ENCODE peak calls at places on chromosomes 1 and 21, in nine cellular contexts. One of them, this sample, is unnamed.

GRCh38 chr1:24707659-24708058 is 37.6 kb upstream of the CLIC4 start:
- DNase-seq in Caco-2: no peak
- DNase-seq in IMR-90: peak; percentile 80
- DNase-seq in left ventricle myocardium inferior: no peak
- DNase-seq in transverse colon: no peak
- DNase-seq in psoas muscle: no peak
- DNase-seq in colonic mucosa: no peak
- DNase-seq in body of pancreas: no peak
- DNase-seq in heart left ventricle: no peak
- DNase-seq in this sample: no peak

GRCh38 chr1:5644281-5645134 is 347.7 kb downstream of the NPHP4 start:
- DNase-seq in heart left ventricle: no peak
- DNase-seq in Caco-2: no peak
- DNase-seq in colonic mucosa: no peak
- DNase-seq in IMR-90: no peak
- DNase-seq in psoas muscle: no peak
- DNase-seq in transverse colon: no peak
- DNase-seq in left ventricle myocardium inferior: no peak
- DNase-seq in body of pancreas: no peak
- DNase-seq in this sample: no peak

GRCh38 chr1:41268154-41268770 is 26.2 kb upstream of the SCMH1 start:
- DNase-seq in psoas muscle: peak; percentile 85
- DNase-seq in Caco-2: peak; percentile 77
- DNase-seq in colonic mucosa: peak; percentile 76
- DNase-seq in IMR-90: peak; percentile 69
- DNase-seq in body of pancreas: peak; percentile 84
- DNase-seq in heart left ventricle: peak; percentile 84
- DNase-seq in left ventricle myocardium inferior: peak; percentile 66
- DNase-seq in transverse colon: peak; percentile 78
- DNase-seq in this sample: peak; percentile 78

GRCh38 chr1:79777481-79778219 is 771.1 kb upstream of the ADGRL4 start:
- DNase-seq in body of pancreas: no peak
- DNase-seq in IMR-90: no peak
- DNase-seq in transverse colon: no peak
- DNase-seq in left ventricle myocardium inferior: no peak
- DNase-seq in Caco-2: no peak
- DNase-seq in heart left ventricle: no peak
- DNase-seq in psoas muscle: no peak
- DNase-seq in colonic mucosa: no peak
- DNase-seq in this sample: no peak

GRCh38 chr1:206447079-206447780 is 23.0 kb upstream of the IKBKE start:
- DNase-seq in psoas muscle: no peak
- DNase-seq in left ventricle myocardium inferior: no peak
- DNase-seq in Caco-2: no peak
- DNase-seq in transverse colon: no peak
- DNase-seq in body of pancreas: no peak
- DNase-seq in heart left ventricle: no peak
- DNase-seq in colonic mucosa: no peak
- DNase-seq in IMR-90: no peak
- DNase-seq in this sample: no peak

GRCh38 chr1:244614879-244615278 is 38.0 kb upstream of the DESI2 start:
- DNase-seq in heart left ventricle: no peak
- DNase-seq in left ventricle myocardium inferior: no peak
- DNase-seq in transverse colon: no peak
- DNase-seq in IMR-90: no peak
- DNase-seq in colonic mucosa: no peak
- DNase-seq in psoas muscle: no peak
- DNase-seq in Caco-2: no peak
- DNase-seq in body of pancreas: no peak
- DNase-seq in this sample: no peak

GRCh38 chr1:244207042-244207934 is 156.2 kb downstream of the ZBTB18 start:
- DNase-seq in Caco-2: no peak
- DNase-seq in heart left ventricle: no peak
- DNase-seq in transverse colon: no peak
- DNase-seq in body of pancreas: no peak
- DNase-seq in psoas muscle: no peak
- DNase-seq in left ventricle myocardium inferior: peak; percentile 37
- DNase-seq in IMR-90: peak; percentile 57
- DNase-seq in colonic mucosa: no peak
- DNase-seq in this sample: no peak

GRCh38 chr21:26136686-26137085 is 33.9 kb downstream of the APP start:
- DNase-seq in IMR-90: no peak
- DNase-seq in Caco-2: no peak
- DNase-seq in transverse colon: no peak
- DNase-seq in heart left ventricle: no peak
- DNase-seq in colonic mucosa: no peak
- DNase-seq in body of pancreas: no peak
- DNase-seq in left ventricle myocardium inferior: no peak
- DNase-seq in psoas muscle: no peak
- DNase-seq in this sample: no peak

GRCh38 chr1:7808253-7808844 is 24.3 kb downstream of the PER3 start:
- DNase-seq in Caco-2: no peak
- DNase-seq in body of pancreas: no peak
- DNase-seq in left ventricle myocardium inferior: no peak
- DNase-seq in colonic mucosa: no peak
- DNase-seq in IMR-90: peak; percentile 40
- DNase-seq in psoas muscle: no peak
- DNase-seq in heart left ventricle: no peak
- DNase-seq in transverse colon: no peak
- DNase-seq in this sample: no peak

GRCh38 chr1:23682946-23683345 is 8.7 kb upstream of the RPL11 start:
- DNase-seq in body of pancreas: no peak
- DNase-seq in transverse colon: no peak
- DNase-seq in colonic mucosa: no peak
- DNase-seq in Caco-2: no peak
- DNase-seq in left ventricle myocardium inferior: no peak
- DNase-seq in IMR-90: no peak
- DNase-seq in psoas muscle: no peak
- DNase-seq in heart left ventricle: no peak
- DNase-seq in this sample: no peak

GRCh38 chr1:46333300-46334029 is 7.1 kb upstream of the NSUN4 start:
- DNase-seq in Caco-2: peak; percentile 37
- DNase-seq in IMR-90: peak; percentile 31
- DNase-seq in left ventricle myocardium inferior: no peak
- DNase-seq in heart left ventricle: no peak
- DNase-seq in colonic mucosa: peak; percentile 33
- DNase-seq in psoas muscle: no peak
- DNase-seq in body of pancreas: no peak
- DNase-seq in transverse colon: no peak
- DNase-seq in this sample: no peak

GRCh38 chr1:158496379-158496778 is 24.4 kb downstream of the OR10R2 start:
- DNase-seq in psoas muscle: no peak
- DNase-seq in transverse colon: no peak
- DNase-seq in IMR-90: no peak
- DNase-seq in Caco-2: no peak
- DNase-seq in left ventricle myocardium inferior: no peak
- DNase-seq in body of pancreas: no peak
- DNase-seq in heart left ventricle: no peak
- DNase-seq in colonic mucosa: no peak
- DNase-seq in this sample: no peak

GRCh38 chr1:32893198-32894018 is 7.1 kb downstream of the HPCA start:
- DNase-seq in psoas muscle: peak; percentile 61
- DNase-seq in Caco-2: peak; percentile 36
- DNase-seq in body of pancreas: peak; percentile 48
- DNase-seq in transverse colon: peak; percentile 83
- DNase-seq in heart left ventricle: no peak
- DNase-seq in left ventricle myocardium inferior: peak; percentile 36
- DNase-seq in IMR-90: peak; percentile 20
- DNase-seq in colonic mucosa: peak; percentile 84
- DNase-seq in this sample: no peak

GRCh38 chr1:101236546-101237228 is at the start of gene S1PR1:
- DNase-seq in psoas muscle: peak; percentile 79
- DNase-seq in Caco-2: no peak
- DNase-seq in heart left ventricle: peak; percentile 92
- DNase-seq in IMR-90: peak; percentile 69
- DNase-seq in colonic mucosa: peak; percentile 40
- DNase-seq in left ventricle myocardium inferior: peak; percentile 83
- DNase-seq in body of pancreas: peak; percentile 38
- DNase-seq in transverse colon: peak; percentile 46
- DNase-seq in this sample: peak; percentile 57

GRCh38 chr1:54475357-54476230 is 69.4 kb upstream of the SSBP3 start:
- DNase-seq in left ventricle myocardium inferior: no peak
- DNase-seq in IMR-90: no peak
- DNase-seq in psoas muscle: peak; percentile 47
- DNase-seq in body of pancreas: no peak
- DNase-seq in Caco-2: no peak
- DNase-seq in transverse colon: no peak
- DNase-seq in heart left ventricle: peak; percentile 66
- DNase-seq in colonic mucosa: no peak
- DNase-seq in this sample: no peak

GRCh38 chr1:167219646-167220536 is 795 bp upstream of the POU2F1 start:
- DNase-seq in heart left ventricle: peak; percentile 88
- DNase-seq in transverse colon: peak; percentile 93
- DNase-seq in psoas muscle: peak; percentile 87
- DNase-seq in colonic mucosa: peak; percentile 95
- DNase-seq in Caco-2: peak; percentile 91
- DNase-seq in IMR-90: peak; percentile 25
- DNase-seq in body of pancreas: peak; percentile 85
- DNase-seq in left ventricle myocardium inferior: peak; percentile 83
- DNase-seq in this sample: peak; percentile 83

GRCh38 chr1:64934115-64934880 is 32.1 kb downstream of the JAK1 start:
- DNase-seq in left ventricle myocardium inferior: no peak
- DNase-seq in colonic mucosa: no peak
- DNase-seq in body of pancreas: no peak
- DNase-seq in heart left ventricle: no peak
- DNase-seq in psoas muscle: peak; percentile 63
- DNase-seq in Caco-2: no peak
- DNase-seq in IMR-90: peak; percentile 82
- DNase-seq in transverse colon: no peak
- DNase-seq in this sample: no peak

GRCh38 chr1:33195560-33195959 is 13.7 kb upstream of the TRIM62 start:
- DNase-seq in Caco-2: no peak
- DNase-seq in IMR-90: peak; percentile 67
- DNase-seq in psoas muscle: no peak
- DNase-seq in heart left ventricle: no peak
- DNase-seq in body of pancreas: no peak
- DNase-seq in colonic mucosa: no peak
- DNase-seq in transverse colon: no peak
- DNase-seq in left ventricle myocardium inferior: no peak
- DNase-seq in this sample: no peak

GRCh38 chr1:147390185-147390542 is 147.7 kb downstream of the CHD1L start:
- DNase-seq in transverse colon: no peak
- DNase-seq in body of pancreas: no peak
- DNase-seq in heart left ventricle: no peak
- DNase-seq in psoas muscle: no peak
- DNase-seq in IMR-90: no peak
- DNase-seq in left ventricle myocardium inferior: no peak
- DNase-seq in Caco-2: no peak
- DNase-seq in colonic mucosa: no peak
- DNase-seq in this sample: no peak

GRCh38 chr1:151820940-151821339 is 10.7 kb downstream of the RORC start:
- DNase-seq in psoas muscle: peak; percentile 77
- DNase-seq in body of pancreas: peak; percentile 77
- DNase-seq in IMR-90: no peak
- DNase-seq in colonic mucosa: no peak
- DNase-seq in heart left ventricle: no peak
- DNase-seq in Caco-2: no peak
- DNase-seq in left ventricle myocardium inferior: no peak
- DNase-seq in transverse colon: no peak
- DNase-seq in this sample: no peak
- H3K27me3 ChIP-seq in psoas muscle: no peaks in the 10 kb centered on the region
- H3K27me3 ChIP-seq in body of pancreas: no peaks in the 10 kb centered on the region
- H3K27me3 ChIP-seq in IMR-90: peaks cover 75% of the 10 kb centered on the region
- H3K27me3 ChIP-seq in colonic mucosa: no peaks in the 10 kb centered on the region
- H3K27me3 ChIP-seq in heart left ventricle: no peaks in the 10 kb centered on the region
- H3K27me3 ChIP-seq in Caco-2: no peaks in the 10 kb centered on the region
- H3K27me3 ChIP-seq in left ventricle myocardium inferior: no peaks in the 10 kb centered on the region
- H3K27me3 ChIP-seq in transverse colon: no peaks in the 10 kb centered on the region
- H3K27me3 ChIP-seq in this sample: no peaks in the 10 kb centered on the region

GRCh38 chr21:42059141-42059540 is 12.0 kb upstream of the UMODL1 start:
- DNase-seq in body of pancreas: no peak
- DNase-seq in left ventricle myocardium inferior: no peak
- DNase-seq in colonic mucosa: no peak
- DNase-seq in Caco-2: no peak
- DNase-seq in transverse colon: no peak
- DNase-seq in psoas muscle: no peak
- DNase-seq in IMR-90: no peak
- DNase-seq in heart left ventricle: peak; percentile 51
- DNase-seq in this sample: no peak

GRCh38 chr21:42060166-42060565 is 11.0 kb upstream of the UMODL1 start:
- DNase-seq in colonic mucosa: no peak
- DNase-seq in heart left ventricle: peak; percentile 59
- DNase-seq in transverse colon: no peak
- DNase-seq in left ventricle myocardium inferior: no peak
- DNase-seq in IMR-90: no peak
- DNase-seq in Caco-2: no peak
- DNase-seq in psoas muscle: no peak
- DNase-seq in body of pancreas: no peak
- DNase-seq in this sample: no peak

GRCh38 chr21:42058631-42059111 is 12.4 kb upstream of the UMODL1 start:
- DNase-seq in colonic mucosa: no peak
- DNase-seq in IMR-90: no peak
- DNase-seq in heart left ventricle: no peak
- DNase-seq in Caco-2: no peak
- DNase-seq in body of pancreas: no peak
- DNase-seq in transverse colon: no peak
- DNase-seq in left ventricle myocardium inferior: no peak
- DNase-seq in psoas muscle: no peak
- DNase-seq in this sample: peak; percentile 69

GRCh38 chr21:42061195-42061865 is 9.8 kb upstream of the UMODL1 start:
- DNase-seq in body of pancreas: no peak
- DNase-seq in Caco-2: no peak
- DNase-seq in IMR-90: no peak
- DNase-seq in left ventricle myocardium inferior: peak; percentile 44
- DNase-seq in colonic mucosa: peak; percentile 41
- DNase-seq in psoas muscle: peak; percentile 52
- DNase-seq in heart left ventricle: peak; percentile 74
- DNase-seq in transverse colon: peak; percentile 70
- DNase-seq in this sample: peak; percentile 50

GRCh38 chr21:42059721-42060120 is 11.4 kb upstream of the UMODL1 start:
- DNase-seq in colonic mucosa: no peak
- DNase-seq in Caco-2: no peak
- DNase-seq in heart left ventricle: peak; percentile 50
- DNase-seq in psoas muscle: no peak
- DNase-seq in body of pancreas: no peak
- DNase-seq in transverse colon: no peak
- DNase-seq in IMR-90: no peak
- DNase-seq in left ventricle myocardium inferior: no peak
- DNase-seq in this sample: no peak
- H3K4me1 ChIP-seq in colonic mucosa: peaks cover 22% of the 10 kb centered on the region
- H3K4me1 ChIP-seq in Caco-2: peaks cover 52% of the 10 kb centered on the region
- H3K4me1 ChIP-seq in heart left ventricle: peaks cover 8% of the 10 kb centered on the region
- H3K4me1 ChIP-seq in psoas muscle: peaks cover 3% of the 10 kb centered on the region
- H3K4me1 ChIP-seq in body of pancreas: peaks cover 43% of the 10 kb centered on the region
- H3K4me1 ChIP-seq in transverse colon: peaks cover 38% of the 10 kb centered on the region
- H3K4me1 ChIP-seq in IMR-90: peaks cover 20% of the 10 kb centered on the region
- H3K4me1 ChIP-seq in left ventricle myocardium inferior: peaks cover 11% of the 10 kb centered on the region
- H3K4me1 ChIP-seq in this sample: peaks cover 9% of the 10 kb centered on the region

GRCh38 chr21:36555199-36555598 is 75.3 kb upstream of the CLDN14 start:
- DNase-seq in body of pancreas: no peak
- DNase-seq in heart left ventricle: no peak
- DNase-seq in colonic mucosa: no peak
- DNase-seq in left ventricle myocardium inferior: no peak
- DNase-seq in Caco-2: no peak
- DNase-seq in psoas muscle: no peak
- DNase-seq in transverse colon: no peak
- DNase-seq in IMR-90: no peak
- DNase-seq in this sample: no peak
- TF ChIP-seq CTCF in body of pancreas: no peak
- TF ChIP-seq CTCF in heart left ventricle: no peak
- TF ChIP-seq CTCF in colonic mucosa: no peak
- TF ChIP-seq CTCF in left ventricle myocardium inferior: no peak
- TF ChIP-seq CTCF in Caco-2: no peak
- TF ChIP-seq CTCF in psoas muscle: no peak
- TF ChIP-seq CTCF in transverse colon: no peak
- TF ChIP-seq CTCF in IMR-90: no peak
- TF ChIP-seq CTCF in this sample: no peak

GRCh38 chr1:102336602-102337001 is 339.9 kb upstream of the OLFM3 start:
- DNase-seq in colonic mucosa: no peak
- DNase-seq in IMR-90: no peak
- DNase-seq in Caco-2: no peak
- DNase-seq in left ventricle myocardium inferior: no peak
- DNase-seq in body of pancreas: no peak
- DNase-seq in heart left ventricle: no peak
- DNase-seq in transverse colon: no peak
- DNase-seq in psoas muscle: no peak
- DNase-seq in this sample: no peak
- H3K27me3 ChIP-seq in colonic mucosa: no peaks in the 10 kb centered on the region
- H3K27me3 ChIP-seq in IMR-90: no peaks in the 10 kb centered on the region
- H3K27me3 ChIP-seq in Caco-2: no peaks in the 10 kb centered on the region
- H3K27me3 ChIP-seq in left ventricle myocardium inferior: no peaks in the 10 kb centered on the region
- H3K27me3 ChIP-seq in body of pancreas: no peaks in the 10 kb centered on the region
- H3K27me3 ChIP-seq in heart left ventricle: no peaks in the 10 kb centered on the region
- H3K27me3 ChIP-seq in transverse colon: no peaks in the 10 kb centered on the region
- H3K27me3 ChIP-seq in psoas muscle: no peaks in the 10 kb centered on the region
- H3K27me3 ChIP-seq in this sample: no peaks in the 10 kb centered on the region